ENCODE peak calls at places on chromosome 20, in six cellular contexts. S is CD8-positive, alpha-beta T cell; W is A549; L is fibroblast of the aortic adventitia; N is left lung; R is cardiac muscle cell. H is an unnamed sample.

GRCh38 chr20:40160151-40160550 is 528.9 kb downstream of the MAFB start:
- DNase-seq in S (no peak), N (peak), W (peak), L (peak), R (peak), H (no peak)

GRCh38 chr20:910840-911770 is 5.0 kb downstream of the ANGPT4 start:
- DNase-seq in S (no peak), L (peak), N (no peak), R (no peak), W (no peak), H (no peak)

GRCh38 chr20:49343246-49343645 is 65.4 kb upstream of the ZNFX1 start:
- DNase-seq in W (no peak), R (no peak), N (no peak), S (no peak), L (no peak), H (peak)

GRCh38 chr20:23325107-23325506 is 25.5 kb upstream of the NXT1 start:
- DNase-seq in L (no peak), W (no peak), N (no peak), S (no peak), R (no peak), H (no peak)

GRCh38 chr20:36744764-36745191 is 1.1 kb downstream of the NDRG3 start:
- DNase-seq in N (no peak), L (peak), S (no peak), R (peak), W (no peak), H (no peak)

GRCh38 chr20:39468703-39469102 is 506.6 kb downstream of the DHX35 start:
- DNase-seq in S (no peak), N (no peak), W (no peak), R (no peak), L (no peak), H (no peak)

GRCh38 chr20:44800398-44801046 is 9.8 kb downstream of the RIMS4 start:
- DNase-seq in W (no peak), N (no peak), L (no peak), S (no peak), R (no peak), H (no peak)

GRCh38 chr20:23668477-23668951 is 20.3 kb downstream of the CST4 start:
- DNase-seq in R (peak), L (peak), N (no peak), W (peak), S (no peak), H (no peak)

GRCh38 chr20:32670773-32671455 is 2.8 kb downstream of the C20orf203 start:
- DNase-seq in S (no peak), R (no peak), N (no peak), W (no peak), L (no peak), H (no peak)

GRCh38 chr20:62161347-62161746 is 17.8 kb downstream of the SS18L1 start:
- DNase-seq in N (peak), W (no peak), R (no peak), L (no peak), S (no peak), H (peak)

GRCh38 chr20:48603116-48603818 is 224.5 kb downstream of the PREX1 start:
- DNase-seq in R (peak), S (no peak), L (no peak), W (no peak), N (no peak), H (peak)

GRCh38 chr20:64112691-64113443 is 5.5 kb upstream of the NPBWR2 start:
- DNase-seq in L (no peak), R (no peak), N (peak), W (no peak), S (no peak), H (no peak)

GRCh38 chr20:10853176-10853575 is 179.4 kb upstream of the JAG1 start:
- DNase-seq in N (no peak), S (no peak), L (no peak), W (no peak), R (no peak), H (no peak)

GRCh38 chr20:7085448-7085847 is 318.0 kb downstream of the BMP2 start:
- DNase-seq in N (no peak), S (no peak), W (no peak), L (peak), R (peak), H (no peak)

GRCh38 chr20:60345106-60345505 is 386.9 kb downstream of the CDH26 start:
- DNase-seq in L (no peak), N (no peak), S (no peak), W (no peak), R (no peak), H (no peak)

GRCh38 chr20:57756213-57756612 is 46.4 kb upstream of the PMEPA1 start:
- DNase-seq in N (no peak), W (no peak), L (no peak), R (no peak), S (no peak), H (no peak)

GRCh38 chr20:23361651-23362391 is at the start of gene GZF1:
- DNase-seq in S (peak), R (peak), W (peak), L (peak), N (peak), H (peak)

GRCh38 chr20:50575869-50576720 is 65.9 kb downstream of the PTPN1 start:
- DNase-seq in S (peak), N (peak), R (peak), L (peak), W (peak), H (no peak)

GRCh38 chr20:3819413-3820047 is 817 bp upstream of the AP5S1 start:
- DNase-seq in S (no peak), R (no peak), W (no peak), N (no peak), L (no peak), H (no peak)

GRCh38 chr20:3818155-3819151 is 1.9 kb upstream of the AP5S1 start:
- DNase-seq in W (peak), S (no peak), L (peak), R (peak), N (no peak), H (peak)

GRCh38 chr20:3820048-3820900 is at the start of gene AP5S1:
- DNase-seq in S (peak), N (peak), R (peak), W (peak), L (peak), H (peak)

GRCh38 chr20:3821996-3822395 is 1.6 kb downstream of the AP5S1 start:
- DNase-seq in S (no peak), W (no peak), R (no peak), L (no peak), N (no peak), H (no peak)

GRCh38 chr20:3820901-3821727 is 767 bp downstream of the AP5S1 start:
- DNase-seq in W (no peak), N (no peak), L (no peak), S (no peak), R (no peak), H (no peak)
- H3K4me3 ChIP-seq in W (peak), N (peak), L (peak), S (peak), R (peak), H (peak)

DNA sequence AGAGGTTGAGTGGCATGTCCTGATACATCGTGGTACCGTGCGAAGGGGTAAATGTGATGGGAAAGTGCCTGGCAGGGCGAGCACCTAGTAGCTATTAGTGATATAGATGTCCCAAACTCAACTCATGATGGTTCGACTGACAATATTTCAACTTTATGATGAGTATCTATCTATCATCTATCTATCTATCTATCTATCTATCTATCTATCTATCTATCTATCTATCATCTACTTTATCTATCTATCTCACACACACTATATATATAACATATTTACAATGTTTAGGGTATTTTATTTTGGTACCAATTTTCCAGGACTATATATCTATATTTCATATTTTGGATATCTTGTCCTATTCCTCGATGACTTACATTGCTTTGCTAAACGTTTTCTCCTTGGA is 5.5 kb downstream of the BCAS1 start:
- DNase-seq in S (no peak), W (no peak), N (no peak), L (no peak), R (no peak), H (no peak)
- H3K4me3 ChIP-seq in S (no peak), W (no peak), N (no peak), L (no peak), R (no peak), H (no peak)

GRCh38 chr20:41538810-41539596 is 79.2 kb downstream of the CHD6 start:
- DNase-seq in S (no peak), N (no peak), W (no peak), L (no peak), R (no peak), H (no peak)

GRCh38 chr20:41534842-41535241 is 83.3 kb downstream of the CHD6 start:
- DNase-seq in R (no peak), N (no peak), S (no peak), L (peak), W (no peak), H (no peak)

GRCh38 chr20:41540459-41540858 is 77.7 kb downstream of the CHD6 start:
- DNase-seq in W (no peak), R (no peak), S (no peak), N (no peak), L (no peak), H (no peak)

GRCh38 chr20:41540916-41541315 is 77.3 kb downstream of the CHD6 start:
- DNase-seq in W (no peak), S (no peak), L (peak), R (no peak), N (no peak), H (no peak)

DNA sequence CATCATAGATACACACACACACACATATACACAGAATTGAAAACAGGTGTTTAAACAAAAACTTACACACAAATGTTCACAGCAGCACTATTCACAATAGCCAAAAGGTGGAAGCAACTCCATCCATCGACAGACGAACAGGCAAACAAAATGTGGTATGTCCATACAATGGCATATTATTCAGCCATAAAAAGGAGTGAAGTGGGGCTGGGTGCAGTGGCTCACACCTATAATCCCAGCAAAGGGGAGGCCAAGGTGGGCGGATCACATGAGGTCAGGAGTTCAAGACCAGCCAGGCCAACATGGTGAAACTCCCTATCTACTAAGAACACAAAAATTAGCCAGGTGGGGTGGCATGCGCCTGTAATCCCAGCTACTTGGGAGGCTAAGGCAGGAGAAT is 80.3 kb downstream of the CHD6 start:
- DNase-seq in N (no peak), R (no peak), L (no peak), S (no peak), W (no peak), H (no peak)
- H3K4me3 ChIP-seq in N (no peak), R (no peak), L (no peak), S (no peak), W (no peak), H (no peak)

DNA sequence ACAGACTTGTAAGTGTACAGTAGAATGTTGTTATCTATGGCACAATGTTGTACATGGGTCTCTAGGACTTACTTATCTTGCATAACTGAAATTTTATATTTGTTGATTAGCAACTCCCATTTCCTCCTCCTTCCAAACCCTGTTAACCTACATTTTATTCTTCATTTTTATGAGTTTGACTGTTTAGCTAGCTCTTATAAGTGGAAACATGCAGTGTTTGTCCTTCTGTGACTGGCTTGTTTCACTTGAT is 37.9 kb upstream of the BCAS1 start:
- DNase-seq in N (no peak), L (no peak), S (no peak), R (no peak), W (no peak), H (no peak)
- H3K4me3 ChIP-seq in N (no peak), L (no peak), S (no peak), R (no peak), W (no peak), H (no peak)

DNA sequence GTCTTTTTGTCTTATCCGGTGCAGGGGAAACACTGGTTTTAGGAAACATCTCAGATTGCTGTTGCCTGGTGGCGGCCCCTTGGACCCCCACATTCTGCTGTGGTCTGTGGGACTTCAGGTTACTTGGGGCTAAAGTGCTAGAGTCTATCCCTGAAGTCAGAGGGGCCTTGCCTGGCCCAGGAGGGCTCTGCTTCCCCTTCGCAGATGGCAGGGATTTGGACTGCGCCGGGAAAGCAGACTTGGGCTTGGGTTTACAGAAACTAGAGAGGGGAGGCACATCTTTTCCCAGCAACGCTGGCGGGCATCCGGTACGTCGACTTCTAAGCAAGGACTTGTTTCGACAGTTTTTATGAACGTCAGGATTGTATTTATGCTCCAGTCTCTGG is 17.5 kb downstream of the ZNF217 start:
- DNase-seq in W (no peak), N (no peak), R (no peak), L (no peak), S (no peak), H (no peak)
- H3K4me3 ChIP-seq in W (no peak), N (no peak), R (no peak), L (no peak), S (peak), H (no peak)

GRCh38 chr20:16173044-16173443 is 400.2 kb downstream of the KIF16B start:
- DNase-seq in R (no peak), W (no peak), L (no peak), N (no peak), S (no peak), H (no peak)

GRCh38 chr20:16171180-16171579 is 402.1 kb downstream of the KIF16B start:
- DNase-seq in N (no peak), L (no peak), R (no peak), W (no peak), S (no peak), H (no peak)

GRCh38 chr20:16179919-16180318 is 393.3 kb downstream of the KIF16B start:
- DNase-seq in L (no peak), W (no peak), S (no peak), R (no peak), N (no peak), H (no peak)

GRCh38 chr20:16178671-16179070 is 394.6 kb downstream of the KIF16B start:
- DNase-seq in R (no peak), N (no peak), S (no peak), L (no peak), W (no peak), H (no peak)

GRCh38 chr20:16175322-16175721 is 397.9 kb downstream of the KIF16B start:
- DNase-seq in S (no peak), L (no peak), W (no peak), N (no peak), R (no peak), H (no peak)
- H3K4me3 ChIP-seq in S (no peak), L (no peak), W (no peak), N (no peak), R (no peak), H (no peak)

GRCh38 chr20:34952676-34953075 is 2.9 kb downstream of the GSS start:
- DNase-seq in L (no peak), W (no peak), N (no peak), S (no peak), R (no peak), H (no peak)
- H3K4me3 ChIP-seq in L (no peak), W (no peak), N (no peak), S (no peak), R (no peak), H (no peak)